ENCODE peak calls at places on chromosomes 16 and 17, in nine cellular contexts. E, M, A, Y, C, V, S, O and Z are unnamed samples.
A peak's percentile ranks its signal among the peaks of the same experiment; 100 is the strongest.

GRCh38 chr17:8799001-8799850 is at the start of gene MFSD6L:
- DNase-seq in E (no peak), M (no peak), A (no peak), Y (peak; percentile 40), C (no peak), V (no peak), S (no peak), O (no peak), Z (no peak)

GRCh38 chr17:76681222-76682137 is 29.3 kb downstream of the MXRA7 start:
- DNase-seq in E (peak; percentile 45), M (peak; percentile 85), A (peak; percentile 73), Y (peak; percentile 49), C (peak; percentile 77), V (no peak), S (peak; percentile 64), O (no peak), Z (peak; percentile 59)

GRCh38 chr17:57672205-57672632 is 72.9 kb downstream of the CCDC182 start:
- DNase-seq in E (no peak), M (peak; percentile 28), A (no peak), Y (no peak), C (no peak), V (no peak), S (no peak), O (peak; percentile 32), Z (no peak)

GRCh38 chr17:36674278-36674650 is 72.9 kb downstream of the MRM1 start:
- DNase-seq in E (peak; percentile 9), M (no peak), A (no peak), Y (no peak), C (no peak), V (no peak), S (peak; percentile 20), O (no peak), Z (no peak)

GRCh38 chr17:60086822-60087591 is 8.3 kb upstream of the HEATR6 start:
- DNase-seq in E (no peak), M (peak; percentile 25), A (no peak), Y (no peak), C (peak; percentile 29), V (no peak), S (no peak), O (no peak), Z (no peak)

GRCh38 chr16:11880047-11880446 is 28.7 kb upstream of the RSL1D1 start:
- DNase-seq in E (no peak), M (no peak), A (no peak), Y (no peak), C (no peak), V (no peak), S (no peak), O (no peak), Z (no peak)

GRCh38 chr16:26672206-26672605 is 394.5 kb upstream of the C16orf82 start:
- DNase-seq in E (no peak), M (no peak), A (no peak), Y (no peak), C (no peak), V (no peak), S (no peak), O (no peak), Z (no peak)

GRCh38 chr16:55832788-55833583 is at the start of gene CES1:
- DNase-seq in E (no peak), M (peak; percentile 11), A (peak; percentile 64), Y (no peak), C (peak; percentile 34), V (no peak), S (no peak), O (no peak), Z (no peak)

GRCh38 chr17:31917065-31917529 is 15.6 kb upstream of the UTP6 start:
- DNase-seq in E (no peak), M (no peak), A (no peak), Y (no peak), C (no peak), V (no peak), S (no peak), O (no peak), Z (no peak)

GRCh38 chr16:31006589-31006988 is 3.8 kb downstream of the STX1B start:
- DNase-seq in E (no peak), M (no peak), A (no peak), Y (no peak), C (no peak), V (no peak), S (no peak), O (no peak), Z (no peak)